ENCODE peak calls at places on chromosomes 12 and 14, in eight cellular contexts. H is NB4; C is brain microvascular endothelial cell; R is fibroblast of pulmonary artery; N is stomach; Y is CD8-positive, alpha-beta T cell; P is A549; A is psoas muscle. B is an unnamed sample.

GRCh38 chr14:24861083-24861630 is 188.8 kb downstream of the STXBP6 start:
- DNase-seq in H (no peak), C (peak), R (peak), N (no peak), Y (no peak), P (no peak), A (no peak), B (no peak)

GRCh38 chr12:53103860-53104305 is 597 bp downstream of the SOAT2 start:
- DNase-seq in H (peak), C (no peak), R (no peak), N (no peak), Y (no peak), P (no peak), A (no peak), B (peak)

GRCh38 chr14:23538785-23539184 is 12.8 kb downstream of the ZFHX2 start:
- DNase-seq in H (no peak), C (no peak), R (peak), N (no peak), Y (no peak), P (no peak), A (no peak), B (no peak)

GRCh38 chr12:130185455-130186100 is 23.3 kb downstream of the FZD10 start:
- DNase-seq in H (no peak), C (no peak), R (no peak), N (no peak), Y (no peak), P (no peak), A (no peak), B (no peak)

GRCh38 chr12:49413796-49414195 is 46.5 kb downstream of the SPATS2 start:
- DNase-seq in H (no peak), C (no peak), R (peak), N (no peak), Y (no peak), P (no peak), A (no peak), B (no peak)

GRCh38 chr14:101844219-101844618 is 82.7 kb downstream of the PPP2R5C start:
- DNase-seq in H (no peak), C (no peak), R (no peak), N (no peak), Y (no peak), P (no peak), A (no peak), B (no peak)

GRCh38 chr12:101789171-101789570 is 41.6 kb downstream of the GNPTAB start:
- DNase-seq in H (no peak), C (no peak), R (no peak), N (no peak), Y (no peak), P (no peak), A (no peak), B (no peak)

GRCh38 chr12:52541709-52542108 is 11.2 kb downstream of the KRT71 start:
- DNase-seq in H (no peak), C (no peak), R (no peak), N (no peak), Y (no peak), P (no peak), A (no peak), B (no peak)

GRCh38 chr12:13437541-13437940 is 241.0 kb downstream of the EMP1 start:
- DNase-seq in H (no peak), C (no peak), R (no peak), N (no peak), Y (no peak), P (no peak), A (no peak), B (no peak)

GRCh38 chr14:92122351-92122677 is 545 bp downstream of the CPSF2 start:
- DNase-seq in H (peak), C (peak), R (peak), N (no peak), Y (no peak), P (peak), A (no peak), B (no peak)

GRCh38 chr14:92121207-92121669 is 268 bp downstream of the NDUFB1 start:
- DNase-seq in H (peak), C (peak), R (peak), N (peak), Y (no peak), P (no peak), A (peak), B (no peak)

GRCh38 chr14:92121670-92122350 is at the start of the genes CPSF2 and NDUFB1:
- DNase-seq in H (peak), C (peak), R (peak), N (peak), Y (peak), P (peak), A (peak), B (peak)

DNA sequence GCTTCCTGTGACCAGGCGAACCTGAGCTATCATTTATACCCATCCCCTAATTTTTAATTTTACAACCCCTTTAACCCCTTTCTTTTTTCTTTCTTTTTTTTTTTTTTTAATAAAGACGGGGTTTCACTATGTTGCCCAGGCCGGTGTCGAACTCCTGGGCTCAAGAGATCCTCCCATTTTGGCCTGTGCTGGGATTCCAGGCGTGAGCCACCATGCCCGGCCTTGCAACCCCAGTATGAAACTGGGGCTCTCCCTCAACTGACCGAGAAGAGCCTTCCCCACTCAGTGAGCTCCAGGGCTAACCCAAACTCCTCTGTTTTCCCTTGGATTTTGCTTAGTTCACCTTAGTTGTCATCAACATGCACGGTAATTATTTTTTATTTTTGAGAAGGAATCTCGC is 992 bp downstream of the CPSF2 start:
- DNase-seq in H (no peak), C (no peak), R (no peak), N (no peak), Y (no peak), P (no peak), A (no peak), B (no peak)
- H3K4me3 ChIP-seq in H (peak), C (peak), R (peak), N (peak), Y (peak), P (peak), A (peak), B (peak)

GRCh38 chr14:85535316-85535715 is 5.4 kb downstream of the FLRT2 start:
- DNase-seq in H (no peak), C (no peak), R (peak), N (no peak), Y (no peak), P (no peak), A (no peak), B (no peak)

GRCh38 chr14:85536835-85537195 is 6.9 kb downstream of the FLRT2 start:
- DNase-seq in H (no peak), C (no peak), R (peak), N (no peak), Y (no peak), P (no peak), A (no peak), B (no peak)

GRCh38 chr14:85534914-85535313 is 5.0 kb downstream of the FLRT2 start:
- DNase-seq in H (no peak), C (no peak), R (peak), N (no peak), Y (no peak), P (no peak), A (no peak), B (no peak)

GRCh38 chr14:85537526-85537925 is 7.6 kb downstream of the FLRT2 start:
- DNase-seq in H (no peak), C (no peak), R (no peak), N (no peak), Y (no peak), P (no peak), A (no peak), B (no peak)

GRCh38 chr14:85535916-85536834 is 6.2 kb downstream of the FLRT2 start:
- DNase-seq in H (peak), C (no peak), R (peak), N (no peak), Y (no peak), P (peak), A (no peak), B (no peak)
- H3K4me3 ChIP-seq in H (no peak), C (peak), R (peak), N (no peak), Y (no peak), P (no peak), A (peak), B (no peak)

DNA sequence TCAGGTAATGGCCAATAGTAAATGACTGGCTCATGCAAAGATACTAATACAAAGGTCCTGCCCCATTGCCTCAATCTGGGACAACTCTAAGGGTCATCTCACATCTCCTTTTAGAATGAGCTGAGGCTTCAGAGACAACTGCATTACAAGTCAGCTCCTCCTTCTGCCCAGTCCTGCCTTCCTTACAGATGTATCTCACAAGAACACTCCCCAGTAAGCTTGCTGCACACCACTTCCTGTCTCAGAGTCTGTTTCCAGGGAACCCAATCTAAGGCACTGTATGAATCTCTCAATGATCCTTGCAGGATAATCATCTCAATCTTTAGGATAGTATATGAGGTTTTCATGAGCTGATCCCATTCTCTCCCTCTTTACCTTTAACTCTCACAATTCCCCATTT is 57.8 kb upstream of the ZDHHC17 start:
- DNase-seq in H (peak), C (no peak), R (peak), N (no peak), Y (no peak), P (no peak), A (no peak), B (peak)
- H3K4me3 ChIP-seq in H (no peak), C (no peak), R (no peak), N (no peak), Y (no peak), P (no peak), A (no peak), B (no peak)

GRCh38 chr12:125071456-125071855 is 6.2 kb downstream of the AACS start:
- DNase-seq in H (no peak), C (no peak), R (no peak), N (no peak), Y (no peak), P (no peak), A (no peak), B (no peak)
- H3K4me3 ChIP-seq in H (no peak), C (no peak), R (no peak), N (no peak), Y (no peak), P (no peak), A (no peak), B (no peak)

GRCh38 chr14:22537436-22538310 is 51.4 kb downstream of the DAD1 start:
- DNase-seq in H (peak), C (no peak), R (no peak), N (no peak), Y (no peak), P (no peak), A (no peak), B (no peak)

GRCh38 chr14:22535126-22535525 is 53.9 kb downstream of the DAD1 start:
- DNase-seq in H (no peak), C (no peak), R (no peak), N (no peak), Y (no peak), P (no peak), A (no peak), B (no peak)

GRCh38 chr14:22535916-22536315 is 53.1 kb downstream of the DAD1 start:
- DNase-seq in H (no peak), C (no peak), R (no peak), N (no peak), Y (no peak), P (no peak), A (no peak), B (no peak)

GRCh38 chr14:22538671-22539228 is 50.3 kb downstream of the DAD1 start:
- DNase-seq in H (peak), C (no peak), R (no peak), N (no peak), Y (no peak), P (no peak), A (no peak), B (no peak)

GRCh38 chr14:22536853-22537338 is 52.1 kb downstream of the DAD1 start:
- DNase-seq in H (peak), C (peak), R (peak), N (peak), Y (peak), P (peak), A (peak), B (no peak)
- H3K4me3 ChIP-seq in H (no peak), C (no peak), R (no peak), N (no peak), Y (peak), P (no peak), A (no peak), B (no peak)